ENCODE peak calls at places on chromosomes 4 and X, in five cellular contexts. X is GM03348, V is anterior cingulate cortex, H is T-helper 1 cell, M is cardiac muscle cell. G is an unnamed sample.
A peak's percentile ranks its signal among the peaks of the same experiment; 100 is the strongest.

GRCh38 chrX:130173190-130173895 is 1.6 kb downstream of the RAB33A start:
- DNase-seq in X (peak; percentile 67), M (peak; percentile 86), H (no peak), V (no peak), G (peak; percentile 96)

GRCh38 chrX:71650333-71650969 is 16.9 kb upstream of the LOC101059915 start:
- DNase-seq in V (no peak), M (no peak), H (no peak), X (no peak), G (no peak)

GRCh38 chrX:3950373-3950772 is 236.9 kb upstream of the PRKX start:
- DNase-seq in H (no peak), V (no peak), X (no peak), M (no peak), G (no peak)

GRCh38 chr4:8341691-8342090 is 72.1 kb downstream of the HTRA3 start:
- DNase-seq in V (peak; percentile 18), H (no peak), M (peak; percentile 12), X (no peak), G (no peak)

GRCh38 chrX:30613736-30614135 is 36.2 kb upstream of the TASL start:
- DNase-seq in V (no peak), M (peak; percentile 29), X (no peak), H (no peak), G (no peak)

GRCh38 chrX:20519077-20519617 is 252.4 kb upstream of the RPS6KA3 start:
- DNase-seq in M (no peak), X (no peak), H (no peak), V (no peak), G (no peak)

GRCh38 chr4:179624768-179625181 is 2182.5 kb upstream of the AGA start:
- DNase-seq in H (no peak), V (no peak), M (no peak), X (no peak), G (no peak)

GRCh38 chr4:167774646-167775045 is 317.7 kb upstream of the ANXA10 start:
- DNase-seq in V (no peak), X (no peak), M (no peak), H (no peak), G (no peak)

GRCh38 chr4:72858328-72858727 is 211.2 kb downstream of the COX18 start:
- DNase-seq in X (peak; percentile 60), M (peak; percentile 91), V (no peak), H (no peak), G (no peak)

GRCh38 chr4:101199507-101200285 is 147.6 kb downstream of the PPP3CA start:
- DNase-seq in V (no peak), H (no peak), M (no peak), X (peak; percentile 10), G (no peak)

GRCh38 chr4:14193601-14194000 is 566.1 kb upstream of the BOD1L1 start:
- DNase-seq in X (no peak), M (no peak), H (no peak), V (no peak), G (no peak)

GRCh38 chr4:75733369-75733768 is 9.0 kb downstream of the USO1 start:
- DNase-seq in M (no peak), V (no peak), X (no peak), H (no peak), G (peak; percentile 46)

GRCh38 chr4:145044341-145044740 is 53.7 kb downstream of the ANAPC10 start:
- DNase-seq in H (no peak), V (no peak), X (peak; percentile 19), M (no peak), G (peak; percentile 23)

GRCh38 chr4:100736651-100737450 is 219.0 kb upstream of the EMCN start:
- DNase-seq in X (peak; percentile 55), H (no peak), M (peak; percentile 85), V (no peak), G (no peak)

GRCh38 chr4:33709247-33709646 is 2535.1 kb downstream of the ARAP2 start:
- DNase-seq in M (peak; percentile 67), H (no peak), V (no peak), X (no peak), G (no peak)

GRCh38 chr4:76590847-76591281 is 155.8 kb downstream of the SHROOM3 start:
- DNase-seq in X (no peak), H (no peak), M (peak; percentile 27), V (no peak), G (peak; percentile 81)

GRCh38 chrX:14939644-14940043 is 66.4 kb downstream of the MOSPD2 start:
- DNase-seq in H (no peak), V (no peak), M (no peak), X (no peak), G (no peak)

GRCh38 chr4:181193162-181193930 is 1049.9 kb upstream of the TENM3 start:
- DNase-seq in M (no peak), H (no peak), V (no peak), X (no peak), G (no peak)

GRCh38 chrX:45347877-45348675 is 147.4 kb upstream of the DIPK2B start:
- DNase-seq in H (no peak), V (no peak), M (no peak), X (peak; percentile 6), G (no peak)

GRCh38 chrX:18944482-18944881 is 39.4 kb downstream of the PHKA2 start:
- DNase-seq in X (no peak), H (no peak), V (no peak), M (no peak), G (no peak)

GRCh38 chrX:12974217-12974796 is 603 bp upstream of the TMSB4X start:
- DNase-seq in X (peak; percentile 80), M (peak; percentile 66), V (peak; percentile 22), H (no peak), G (peak; percentile 91)

GRCh38 chr4:77196866-77197265 is 39.9 kb downstream of the CCNG2 start:
- DNase-seq in V (no peak), H (no peak), X (no peak), M (no peak), G (no peak)

GRCh38 chr4:22901631-22902030 is 208.9 kb downstream of the GBA3 start:
- DNase-seq in M (no peak), H (no peak), V (no peak), X (no peak), G (no peak)

GRCh38 chrX:19334945-19335626 is 8.6 kb upstream of the PDHA1 start:
- DNase-seq in M (peak; percentile 10), V (no peak), X (no peak), H (no peak), G (no peak)

GRCh38 chr4:151719045-151719743 is 41.6 kb downstream of the GATB start:
- DNase-seq in X (no peak), H (no peak), V (no peak), M (peak; percentile 78), G (no peak)

GRCh38 chr4:125317526-125317880 is 2.7 kb downstream of the FAT4 start:
- DNase-seq in H (no peak), X (peak; percentile 57), V (peak; percentile 31), M (peak; percentile 62), G (peak; percentile 45)

GRCh38 chr4:112515278-112516075 is 503 bp downstream of the NEUROG2 start:
- DNase-seq in H (no peak), M (peak; percentile 40), V (no peak), X (peak; percentile 45), G (peak; percentile 89)

GRCh38 chrX:109890910-109891502 is 111.9 kb upstream of the TMEM164 start:
- DNase-seq in M (peak; percentile 74), V (peak; percentile 1), X (peak; percentile 58), H (peak; percentile 14), G (peak; percentile 67)

GRCh38 chrX:115350696-115351408 is 61.3 kb downstream of the LUZP4 start:
- DNase-seq in V (no peak), H (no peak), M (no peak), X (peak; percentile 23), G (no peak)